ENCODE peak calls at places on chromosome 13, in five cellular contexts. One of them, this sample, is unnamed.
A peak's percentile ranks its signal among the peaks of the same experiment; 100 is the strongest.

GRCh38 chr13:48891586-48891985 is 84.1 kb upstream of the FNDC3A start:
- DNase-seq in adrenal gland: peak; percentile 63
- DNase-seq in CD8-positive, alpha-beta memory T cell: no peak
- DNase-seq in fibroblast of lung: peak; percentile 62
- DNase-seq in kidney: no peak
- DNase-seq in this sample: peak; percentile 17

GRCh38 chr13:53782400-53783030 is 753.9 kb downstream of the OLFM4 start:
- DNase-seq in fibroblast of lung: peak; percentile 26
- DNase-seq in CD8-positive, alpha-beta memory T cell: no peak
- DNase-seq in kidney: no peak
- DNase-seq in adrenal gland: peak; percentile 38
- DNase-seq in this sample: peak; percentile 83

GRCh38 chr13:111855016-111855590 is 211.8 kb upstream of the SOX1 start:
- DNase-seq in CD8-positive, alpha-beta memory T cell: no peak
- DNase-seq in kidney: no peak
- DNase-seq in fibroblast of lung: no peak
- DNase-seq in adrenal gland: no peak
- DNase-seq in this sample: no peak

GRCh38 chr13:64855506-64855905 is 2374.6 kb downstream of the PCDH9 start:
- DNase-seq in CD8-positive, alpha-beta memory T cell: no peak
- DNase-seq in fibroblast of lung: peak; percentile 56
- DNase-seq in kidney: no peak
- DNase-seq in adrenal gland: no peak
- DNase-seq in this sample: peak; percentile 13

GRCh38 chr13:43123856-43124255 is 100.5 kb downstream of the DNAJC15 start:
- DNase-seq in adrenal gland: no peak
- DNase-seq in CD8-positive, alpha-beta memory T cell: no peak
- DNase-seq in fibroblast of lung: no peak
- DNase-seq in kidney: no peak
- DNase-seq in this sample: no peak

GRCh38 chr13:52067237-52067636 is 42.7 kb downstream of the UTP14C start:
- DNase-seq in adrenal gland: no peak
- DNase-seq in CD8-positive, alpha-beta memory T cell: no peak
- DNase-seq in kidney: no peak
- DNase-seq in fibroblast of lung: no peak
- DNase-seq in this sample: no peak

GRCh38 chr13:78586706-78587105 is 16.6 kb downstream of the POU4F1 start:
- DNase-seq in adrenal gland: no peak
- DNase-seq in fibroblast of lung: no peak
- DNase-seq in kidney: peak; percentile 49
- DNase-seq in CD8-positive, alpha-beta memory T cell: no peak
- DNase-seq in this sample: no peak

GRCh38 chr13:58985845-58986244 is 1177.9 kb downstream of the DIAPH3 start:
- DNase-seq in CD8-positive, alpha-beta memory T cell: no peak
- DNase-seq in fibroblast of lung: no peak
- DNase-seq in adrenal gland: no peak
- DNase-seq in kidney: no peak
- DNase-seq in this sample: no peak

GRCh38 chr13:67048793-67049150 is 181.4 kb downstream of the PCDH9 start:
- DNase-seq in fibroblast of lung: peak; percentile 86
- DNase-seq in adrenal gland: no peak
- DNase-seq in CD8-positive, alpha-beta memory T cell: no peak
- DNase-seq in kidney: no peak
- DNase-seq in this sample: no peak

GRCh38 chr13:34243396-34243795 is 425.4 kb downstream of the RFC3 start:
- DNase-seq in kidney: no peak
- DNase-seq in adrenal gland: no peak
- DNase-seq in CD8-positive, alpha-beta memory T cell: no peak
- DNase-seq in fibroblast of lung: no peak
- DNase-seq in this sample: no peak

GRCh38 chr13:25699056-25699455 is 327.3 kb downstream of the ATP8A2 start:
- DNase-seq in kidney: no peak
- DNase-seq in adrenal gland: peak; percentile 60
- DNase-seq in fibroblast of lung: no peak
- DNase-seq in CD8-positive, alpha-beta memory T cell: no peak
- DNase-seq in this sample: no peak

GRCh38 chr13:30569901-30570576 is 47.7 kb upstream of the USPL1 start:
- DNase-seq in CD8-positive, alpha-beta memory T cell: no peak
- DNase-seq in fibroblast of lung: peak; percentile 99
- DNase-seq in adrenal gland: peak; percentile 84
- DNase-seq in kidney: no peak
- DNase-seq in this sample: peak; percentile 79

GRCh38 chr13:106568225-106569003 is 477 bp upstream of the ARGLU1 start:
- DNase-seq in CD8-positive, alpha-beta memory T cell: no peak
- DNase-seq in adrenal gland: no peak
- DNase-seq in kidney: no peak
- DNase-seq in fibroblast of lung: no peak
- DNase-seq in this sample: no peak

GRCh38 chr13:48161530-48162179 is 66.8 kb upstream of the MED4 start:
- DNase-seq in fibroblast of lung: no peak
- DNase-seq in adrenal gland: peak; percentile 57
- DNase-seq in kidney: no peak
- DNase-seq in CD8-positive, alpha-beta memory T cell: no peak
- DNase-seq in this sample: no peak

GRCh38 chr13:33402975-33403374 is 117.4 kb upstream of the STARD13 start:
- DNase-seq in CD8-positive, alpha-beta memory T cell: no peak
- DNase-seq in fibroblast of lung: no peak
- DNase-seq in kidney: no peak
- DNase-seq in adrenal gland: no peak
- DNase-seq in this sample: no peak

GRCh38 chr13:77372275-77372674 is 45.4 kb upstream of the MYCBP2 start:
- DNase-seq in fibroblast of lung: peak; percentile 8
- DNase-seq in kidney: no peak
- DNase-seq in adrenal gland: no peak
- DNase-seq in CD8-positive, alpha-beta memory T cell: no peak
- DNase-seq in this sample: no peak

GRCh38 chr13:39385621-39386231 is 217.3 kb downstream of the LHFPL6 start:
- DNase-seq in adrenal gland: no peak
- DNase-seq in kidney: no peak
- DNase-seq in fibroblast of lung: peak; percentile 92
- DNase-seq in CD8-positive, alpha-beta memory T cell: no peak
- DNase-seq in this sample: no peak

GRCh38 chr13:29918845-29919244 is 68.4 kb upstream of the UBL3 start:
- DNase-seq in adrenal gland: no peak
- DNase-seq in kidney: no peak
- DNase-seq in fibroblast of lung: peak; percentile 95
- DNase-seq in CD8-positive, alpha-beta memory T cell: no peak
- DNase-seq in this sample: no peak

GRCh38 chr13:78595819-78596700 is 7.3 kb downstream of the POU4F1 start:
- DNase-seq in fibroblast of lung: no peak
- DNase-seq in CD8-positive, alpha-beta memory T cell: no peak
- DNase-seq in adrenal gland: no peak
- DNase-seq in kidney: peak; percentile 69
- DNase-seq in this sample: peak; percentile 45

GRCh38 chr13:59728896-59729545 is 434.7 kb downstream of the DIAPH3 start:
- DNase-seq in fibroblast of lung: no peak
- DNase-seq in CD8-positive, alpha-beta memory T cell: no peak
- DNase-seq in kidney: no peak
- DNase-seq in adrenal gland: no peak
- DNase-seq in this sample: no peak

GRCh38 chr13:77222909-77223308 is 104.0 kb downstream of the MYCBP2 start:
- DNase-seq in adrenal gland: no peak
- DNase-seq in fibroblast of lung: no peak
- DNase-seq in kidney: no peak
- DNase-seq in CD8-positive, alpha-beta memory T cell: no peak
- DNase-seq in this sample: no peak

GRCh38 chr13:39655041-39655568 is 357 bp upstream of the COG6 start:
- DNase-seq in kidney: no peak
- DNase-seq in adrenal gland: no peak
- DNase-seq in CD8-positive, alpha-beta memory T cell: no peak
- DNase-seq in fibroblast of lung: no peak
- DNase-seq in this sample: no peak

GRCh38 chr13:64749301-64749700 is 2480.8 kb downstream of the PCDH9 start:
- DNase-seq in CD8-positive, alpha-beta memory T cell: no peak
- DNase-seq in adrenal gland: no peak
- DNase-seq in fibroblast of lung: no peak
- DNase-seq in kidney: no peak
- DNase-seq in this sample: no peak

GRCh38 chr13:41751277-41751676 is 209.6 kb downstream of the VWA8 start:
- DNase-seq in fibroblast of lung: peak; percentile 74
- DNase-seq in adrenal gland: peak; percentile 72
- DNase-seq in CD8-positive, alpha-beta memory T cell: no peak
- DNase-seq in kidney: peak; percentile 67
- DNase-seq in this sample: peak; percentile 54

GRCh38 chr13:79485014-79485441 is 4.1 kb downstream of the NDFIP2 start:
- DNase-seq in kidney: no peak
- DNase-seq in fibroblast of lung: peak; percentile 95
- DNase-seq in CD8-positive, alpha-beta memory T cell: no peak
- DNase-seq in adrenal gland: peak; percentile 54
- DNase-seq in this sample: peak; percentile 80

GRCh38 chr13:21546372-21546771 is 57.6 kb downstream of the MICU2 start:
- DNase-seq in adrenal gland: no peak
- DNase-seq in kidney: no peak
- DNase-seq in CD8-positive, alpha-beta memory T cell: no peak
- DNase-seq in fibroblast of lung: no peak
- DNase-seq in this sample: no peak

GRCh38 chr13:60258349-60258748 is 94.6 kb upstream of the DIAPH3 start:
- DNase-seq in adrenal gland: no peak
- DNase-seq in fibroblast of lung: no peak
- DNase-seq in kidney: no peak
- DNase-seq in CD8-positive, alpha-beta memory T cell: no peak
- DNase-seq in this sample: no peak

GRCh38 chr13:92716749-92717148 is 509.9 kb upstream of the GPC6 start:
- DNase-seq in fibroblast of lung: peak; percentile 21
- DNase-seq in CD8-positive, alpha-beta memory T cell: no peak
- DNase-seq in kidney: no peak
- DNase-seq in adrenal gland: no peak
- DNase-seq in this sample: no peak

GRCh38 chr13:62512194-62513141 is 1096.8 kb upstream of the PCDH20 start:
- DNase-seq in fibroblast of lung: peak; percentile 1
- DNase-seq in CD8-positive, alpha-beta memory T cell: no peak
- DNase-seq in kidney: peak; percentile 37
- DNase-seq in adrenal gland: peak; percentile 7
- DNase-seq in this sample: peak; percentile 53

GRCh38 chr13:49840266-49840665 is 47.8 kb upstream of the KPNA3 start:
- DNase-seq in fibroblast of lung: no peak
- DNase-seq in CD8-positive, alpha-beta memory T cell: no peak
- DNase-seq in kidney: no peak
- DNase-seq in adrenal gland: peak; percentile 25
- DNase-seq in this sample: no peak

GRCh38 chr13:61045197-61045596 is 370.5 kb downstream of the PCDH20 start:
- DNase-seq in fibroblast of lung: no peak
- DNase-seq in kidney: no peak
- DNase-seq in CD8-positive, alpha-beta memory T cell: no peak
- DNase-seq in adrenal gland: no peak
- DNase-seq in this sample: no peak

GRCh38 chr13:39107484-39108040 is 69.3 kb downstream of the NHLRC3 start:
- DNase-seq in CD8-positive, alpha-beta memory T cell: no peak
- DNase-seq in adrenal gland: no peak
- DNase-seq in fibroblast of lung: no peak
- DNase-seq in kidney: no peak
- DNase-seq in this sample: no peak

GRCh38 chr13:48156466-48156865 is 61.6 kb upstream of the MED4 start:
- DNase-seq in adrenal gland: no peak
- DNase-seq in CD8-positive, alpha-beta memory T cell: peak; percentile 90
- DNase-seq in fibroblast of lung: no peak
- DNase-seq in kidney: no peak
- DNase-seq in this sample: no peak

GRCh38 chr13:21012841-21013681 is 48.3 kb downstream of the LATS2 start:
- DNase-seq in CD8-positive, alpha-beta memory T cell: no peak
- DNase-seq in adrenal gland: peak; percentile 54
- DNase-seq in fibroblast of lung: peak; percentile 49
- DNase-seq in kidney: no peak
- DNase-seq in this sample: no peak

GRCh38 chr13:64912141-64912540 is 2318.0 kb downstream of the PCDH9 start:
- DNase-seq in kidney: no peak
- DNase-seq in adrenal gland: no peak
- DNase-seq in fibroblast of lung: peak; percentile 86
- DNase-seq in CD8-positive, alpha-beta memory T cell: no peak
- DNase-seq in this sample: no peak

GRCh38 chr13:45007225-45007624 is 17.9 kb downstream of the GPALPP1 start:
- DNase-seq in CD8-positive, alpha-beta memory T cell: no peak
- DNase-seq in fibroblast of lung: no peak
- DNase-seq in kidney: no peak
- DNase-seq in adrenal gland: no peak
- DNase-seq in this sample: no peak
- H3K36me3 ChIP-seq in CD8-positive, alpha-beta memory T cell: peaks cover 17% of the 10 kb centered on the region
- H3K36me3 ChIP-seq in fibroblast of lung: peaks cover 3% of the 10 kb centered on the region
- H3K36me3 ChIP-seq in kidney: peaks cover 27% of the 10 kb centered on the region
- H3K36me3 ChIP-seq in adrenal gland: no peaks in the 10 kb centered on the region
- H3K36me3 ChIP-seq in this sample: no peaks in the 10 kb centered on the region

GRCh38 chr13:83815598-83815997 is 66.7 kb downstream of the SLITRK1 start:
- DNase-seq in adrenal gland: no peak
- DNase-seq in CD8-positive, alpha-beta memory T cell: no peak
- DNase-seq in kidney: no peak
- DNase-seq in fibroblast of lung: no peak
- DNase-seq in this sample: no peak

GRCh38 chr13:83816081-83816480 is 66.2 kb downstream of the SLITRK1 start:
- DNase-seq in adrenal gland: no peak
- DNase-seq in CD8-positive, alpha-beta memory T cell: no peak
- DNase-seq in kidney: no peak
- DNase-seq in fibroblast of lung: no peak
- DNase-seq in this sample: no peak

DNA sequence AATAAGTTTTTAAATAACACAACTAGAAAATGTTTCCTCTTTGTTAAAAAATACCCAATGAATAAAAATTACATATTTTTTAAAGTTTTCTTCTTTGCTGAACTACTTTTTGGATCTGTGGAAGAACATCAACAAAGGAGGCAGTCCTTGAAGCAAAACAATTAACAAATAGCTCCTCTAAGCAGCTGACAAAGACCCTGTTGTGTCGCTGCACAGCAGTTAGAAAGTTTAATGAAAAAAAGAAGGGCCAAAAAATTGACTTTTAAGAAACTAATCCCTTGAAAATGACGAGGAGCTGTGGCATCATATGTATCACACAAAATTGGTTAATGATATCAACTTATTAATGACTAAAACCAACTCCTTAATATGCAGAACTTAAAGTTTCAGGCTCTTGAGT is 72.1 kb downstream of the SLITRK1 start:
- DNase-seq in fibroblast of lung: no peak
- DNase-seq in kidney: no peak
- DNase-seq in adrenal gland: no peak
- DNase-seq in CD8-positive, alpha-beta memory T cell: no peak
- DNase-seq in this sample: no peak
- H3K27ac ChIP-seq in fibroblast of lung: no peak overlapping the region
- H3K27ac ChIP-seq in kidney: no peak overlapping the region
- H3K27ac ChIP-seq in adrenal gland: no peak overlapping the region
- H3K27ac ChIP-seq in CD8-positive, alpha-beta memory T cell: no peak overlapping the region
- H3K27ac ChIP-seq in this sample: no peak overlapping the region

GRCh38 chr13:110449225-110450015 is 112.1 kb downstream of the RAB20 start:
- DNase-seq in kidney: peak; percentile 19
- DNase-seq in CD8-positive, alpha-beta memory T cell: no peak
- DNase-seq in adrenal gland: no peak
- DNase-seq in fibroblast of lung: no peak
- DNase-seq in this sample: no peak
- H3K36me3 ChIP-seq in kidney: peaks cover 8% of the 10 kb centered on the region
- H3K36me3 ChIP-seq in CD8-positive, alpha-beta memory T cell: no peaks in the 10 kb centered on the region
- H3K36me3 ChIP-seq in adrenal gland: no peaks in the 10 kb centered on the region
- H3K36me3 ChIP-seq in fibroblast of lung: peaks cover 9% of the 10 kb centered on the region
- H3K36me3 ChIP-seq in this sample: no peaks in the 10 kb centered on the region

DNA sequence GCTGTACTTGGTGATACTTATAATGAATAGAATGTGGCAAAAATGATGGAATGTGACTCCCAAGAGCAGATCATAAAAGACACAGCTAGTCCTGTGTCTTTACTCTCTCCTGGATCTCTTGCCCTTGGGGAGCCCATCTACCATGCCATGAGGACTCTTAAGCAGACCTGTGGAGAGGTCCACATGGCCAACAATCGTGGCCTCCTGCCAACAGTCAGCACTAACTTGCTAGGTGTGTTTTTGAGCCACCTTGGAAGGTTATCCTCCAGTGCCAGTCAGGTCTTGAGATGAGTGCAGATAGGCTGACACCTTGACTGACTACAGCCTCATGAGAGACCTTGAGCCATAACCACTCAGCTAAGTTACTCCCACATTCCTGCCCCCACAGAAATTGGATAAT is 22.3 kb upstream of the GPR183 start:
- DNase-seq in fibroblast of lung: no peak
- DNase-seq in CD8-positive, alpha-beta memory T cell: no peak
- DNase-seq in kidney: no peak
- DNase-seq in adrenal gland: no peak
- DNase-seq in this sample: no peak
- H3K27ac ChIP-seq in fibroblast of lung: no peak overlapping the region
- H3K27ac ChIP-seq in CD8-positive, alpha-beta memory T cell: no peak overlapping the region
- H3K27ac ChIP-seq in kidney: no peak overlapping the region
- H3K27ac ChIP-seq in adrenal gland: no peak overlapping the region
- H3K27ac ChIP-seq in this sample: no peak overlapping the region